ENCODE peak calls at places on chromosomes 3 and 15, in nine cellular contexts. C is CD4-positive, alpha-beta T cell; O is left cardiac atrium; N is pancreas; B is activated naive CD8-positive, alpha-beta T cell treated with anti-CD3 and anti-CD28 coated beads, Interleukin-2, amount 50 U/mL, for 24 hours; T is foreskin keratinocyte; S is stimulated activated effector memory CD8-positive, alpha-beta T cell treated with anti-CD3 and anti-CD28 coated beads, Interleukin-12 subunit alpha, Interleukin-12 subunit beta, amount 100 ng/mL, for 72 hours; Z is RWPE2; E is Panc1. K is an unnamed sample.
A peak's percentile ranks its signal among the peaks of the same experiment; 100 is the strongest.

GRCh38 chr3:31039145-31039544 is 144.7 kb upstream of the GADL1 start:
- ATAC-seq in C (no peak), O (no peak), N (no peak), B (no peak), T (no peak), S (no peak), Z (no peak), E (no peak), K (no peak)

GRCh38 chr3:24004171-24004938 is 59.3 kb downstream of the NR1D2 start:
- ATAC-seq in C (no peak), O (no peak), N (no peak), B (peak; percentile 100), T (peak; percentile 68), S (peak; percentile 96), Z (peak; percentile 65), E (no peak), K (no peak)

GRCh38 chr15:99062226-99062625 is 42.7 kb upstream of the SYNM start:
- ATAC-seq in C (no peak), O (no peak), N (no peak), B (no peak), T (no peak), S (no peak), Z (no peak), E (no peak), K (no peak)

GRCh38 chr3:4517095-4517494 is 23.9 kb downstream of the ITPR1 start:
- ATAC-seq in C (no peak), O (no peak), N (no peak), B (no peak), T (no peak), S (no peak), Z (no peak), E (no peak), K (no peak)

GRCh38 chr3:113508966-113509365 is 6.0 kb downstream of the SPICE1 start:
- ATAC-seq in C (no peak), O (no peak), N (no peak), B (no peak), T (no peak), S (no peak), Z (no peak), E (no peak), K (no peak)

GRCh38 chr15:99449514-99449913 is 116.3 kb upstream of the MEF2A start:
- ATAC-seq in C (no peak), O (no peak), N (no peak), B (no peak), T (peak; percentile 15), S (no peak), Z (peak; percentile 28), E (no peak), K (peak; percentile 29)

GRCh38 chr3:143573904-143574303 is 274.4 kb downstream of the SLC9A9 start:
- ATAC-seq in C (no peak), O (no peak), N (no peak), B (no peak), T (no peak), S (no peak), Z (no peak), E (no peak), K (no peak)

GRCh38 chr3:66200147-66200546 is 20.7 kb upstream of the SLC25A26 start:
- ATAC-seq in C (no peak), O (no peak), N (no peak), B (no peak), T (peak; percentile 46), S (no peak), Z (peak; percentile 27), E (no peak), K (no peak)

GRCh38 chr15:73056460-73056859 is 4.2 kb downstream of the NEO1 start:
- ATAC-seq in C (no peak), O (no peak), N (no peak), B (no peak), T (no peak), S (no peak), Z (no peak), E (no peak), K (no peak)

K was measured in SK-N-SH treated with all-trans-retinoic acid at 6 μM for 48 hours.